ENCODE peak calls at places on chromosomes 7 and 10, in four cellular contexts. One of them, this sample, is unnamed. For H3K4me1, the result is how much of the 10 kb centered on the place peaks cover.

GRCh38 chr10:57692255-57692980 is 575.3 kb downstream of the IPMK start:
- DNase-seq in SK-N-SH: no peak
- DNase-seq in heart right ventricle: peak
- DNase-seq in cardiac muscle cell: peak
- DNase-seq in this sample: no peak

GRCh38 chr7:13903997-13904396 is 85.5 kb downstream of the ETV1 start:
- DNase-seq in SK-N-SH: no peak
- DNase-seq in heart right ventricle: no peak
- DNase-seq in cardiac muscle cell: no peak
- DNase-seq in this sample: no peak

GRCh38 chr10:47181057-47181849 is 118.7 kb upstream of the GDF10 start:
- DNase-seq in SK-N-SH: no peak
- DNase-seq in heart right ventricle: no peak
- DNase-seq in cardiac muscle cell: no peak
- DNase-seq in this sample: no peak

GRCh38 chr7:142754681-142755575 is 5.7 kb downstream of the PRSS1 start:
- DNase-seq in SK-N-SH: no peak
- DNase-seq in heart right ventricle: no peak
- DNase-seq in cardiac muscle cell: no peak
- DNase-seq in this sample: no peak

GRCh38 chr10:80502621-80503583 is 34.8 kb upstream of the SH2D4B start:
- DNase-seq in SK-N-SH: no peak
- DNase-seq in heart right ventricle: no peak
- DNase-seq in cardiac muscle cell: no peak
- DNase-seq in this sample: peak

GRCh38 chr10:96390460-96390864 is 31.7 kb upstream of the OPALIN start:
- DNase-seq in SK-N-SH: no peak
- DNase-seq in heart right ventricle: peak
- DNase-seq in cardiac muscle cell: no peak
- DNase-seq in this sample: no peak

GRCh38 chr7:1716263-1717094 is 46.4 kb downstream of the ELFN1 start:
- DNase-seq in SK-N-SH: peak
- DNase-seq in heart right ventricle: no peak
- DNase-seq in cardiac muscle cell: peak
- DNase-seq in this sample: no peak

GRCh38 chr7:147413243-147413642 is 1177.3 kb upstream of the C7orf33 start:
- DNase-seq in SK-N-SH: no peak
- DNase-seq in heart right ventricle: no peak
- DNase-seq in cardiac muscle cell: no peak
- DNase-seq in this sample: no peak

GRCh38 chr10:99966306-99966705 is 43.4 kb downstream of the DNMBP start:
- DNase-seq in SK-N-SH: peak
- DNase-seq in heart right ventricle: no peak
- DNase-seq in cardiac muscle cell: no peak
- DNase-seq in this sample: no peak

GRCh38 chr7:142584765-142585164 is 164.5 kb upstream of the PRSS1 start:
- DNase-seq in SK-N-SH: no peak
- DNase-seq in heart right ventricle: no peak
- DNase-seq in cardiac muscle cell: no peak
- DNase-seq in this sample: no peak

GRCh38 chr10:107579970-107580369 is 415.5 kb upstream of the SORCS1 start:
- DNase-seq in SK-N-SH: no peak
- DNase-seq in heart right ventricle: no peak
- DNase-seq in cardiac muscle cell: no peak
- DNase-seq in this sample: no peak

DNA sequence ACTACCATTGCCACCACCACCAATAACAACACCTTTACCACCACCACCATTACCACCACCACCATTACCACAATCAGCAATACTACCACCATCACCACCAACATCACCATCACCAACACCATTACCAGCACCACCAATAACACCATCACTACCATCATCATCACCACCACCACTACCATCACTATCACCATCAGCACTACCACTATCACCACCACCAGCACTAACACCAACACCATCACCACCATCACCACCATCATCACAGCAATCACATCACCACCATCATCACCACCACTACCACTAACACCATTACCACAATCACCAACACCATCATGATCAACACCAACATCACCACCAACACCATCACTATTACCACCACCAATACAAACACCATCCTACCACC is 249.5 kb downstream of the GRID1 start:
- DNase-seq in SK-N-SH: no peak
- DNase-seq in heart right ventricle: no peak
- DNase-seq in cardiac muscle cell: no peak
- DNase-seq in this sample: no peak
- H3K4me3 ChIP-seq in SK-N-SH: no peak
- H3K4me3 ChIP-seq in heart right ventricle: no peak
- H3K4me3 ChIP-seq in cardiac muscle cell: no peak
- H3K4me3 ChIP-seq in this sample: no peak

DNA sequence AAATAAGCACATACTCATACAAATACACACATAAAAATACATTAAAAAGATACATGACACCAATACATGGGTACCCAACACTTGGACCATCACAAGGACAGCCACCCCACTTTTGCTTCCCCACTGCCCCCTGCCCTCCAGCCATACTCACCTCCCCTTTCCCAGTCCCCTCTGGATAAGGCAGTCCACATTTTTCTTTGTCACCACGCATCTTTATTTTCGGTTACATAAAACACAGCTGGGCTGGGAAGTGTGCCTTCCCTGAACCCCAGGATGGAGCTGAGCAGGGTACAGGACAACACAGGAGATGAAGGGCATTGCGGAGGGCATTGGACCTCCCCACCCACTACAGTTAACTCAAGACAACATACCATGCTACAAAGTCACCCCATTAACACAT is 1.1 kb upstream of the HOXA3 start:
- DNase-seq in SK-N-SH: peak
- DNase-seq in heart right ventricle: no peak
- DNase-seq in cardiac muscle cell: no peak
- DNase-seq in this sample: no peak
- H3K27ac ChIP-seq in SK-N-SH: no peak
- H3K27ac ChIP-seq in heart right ventricle: no peak
- H3K27ac ChIP-seq in cardiac muscle cell: no peak
- H3K27ac ChIP-seq in this sample: no peak

GRCh38 chr10:130884456-130884855 is 427.1 kb downstream of the TCERG1L start:
- DNase-seq in SK-N-SH: no peak
- DNase-seq in heart right ventricle: no peak
- DNase-seq in cardiac muscle cell: no peak
- DNase-seq in this sample: no peak

GRCh38 chr10:130888493-130888892 is 423.0 kb downstream of the TCERG1L start:
- DNase-seq in SK-N-SH: no peak
- DNase-seq in heart right ventricle: no peak
- DNase-seq in cardiac muscle cell: no peak
- DNase-seq in this sample: no peak

GRCh38 chr10:130878131-130878530 is 433.4 kb downstream of the TCERG1L start:
- DNase-seq in SK-N-SH: no peak
- DNase-seq in heart right ventricle: no peak
- DNase-seq in cardiac muscle cell: no peak
- DNase-seq in this sample: no peak

GRCh38 chr10:130885021-130885655 is 426.4 kb downstream of the TCERG1L start:
- DNase-seq in SK-N-SH: no peak
- DNase-seq in heart right ventricle: no peak
- DNase-seq in cardiac muscle cell: peak
- DNase-seq in this sample: no peak

GRCh38 chr10:130882911-130883310 is 428.6 kb downstream of the TCERG1L start:
- DNase-seq in SK-N-SH: no peak
- DNase-seq in heart right ventricle: no peak
- DNase-seq in cardiac muscle cell: no peak
- DNase-seq in this sample: no peak
- H3K4me1 ChIP-seq in SK-N-SH: under half
- H3K4me1 ChIP-seq in heart right ventricle: under half
- H3K4me1 ChIP-seq in cardiac muscle cell: under half
- H3K4me1 ChIP-seq in this sample: under half

GRCh38 chr7:73424486-73424885 is 9.1 kb upstream of the FZD9 start:
- DNase-seq in SK-N-SH: no peak
- DNase-seq in heart right ventricle: no peak
- DNase-seq in cardiac muscle cell: no peak
- DNase-seq in this sample: no peak

GRCh38 chr7:73427902-73428696 is 5.5 kb upstream of the FZD9 start:
- DNase-seq in SK-N-SH: peak
- DNase-seq in heart right ventricle: no peak
- DNase-seq in cardiac muscle cell: no peak
- DNase-seq in this sample: no peak

GRCh38 chr7:73426016-73426415 is 7.6 kb upstream of the FZD9 start:
- DNase-seq in SK-N-SH: no peak
- DNase-seq in heart right ventricle: no peak
- DNase-seq in cardiac muscle cell: no peak
- DNase-seq in this sample: no peak

GRCh38 chr7:73425356-73425983 is 8.1 kb upstream of the FZD9 start:
- DNase-seq in SK-N-SH: no peak
- DNase-seq in heart right ventricle: no peak
- DNase-seq in cardiac muscle cell: no peak
- DNase-seq in this sample: no peak

GRCh38 chr7:73423519-73424485 is 9.8 kb upstream of the FZD9 start:
- DNase-seq in SK-N-SH: no peak
- DNase-seq in heart right ventricle: peak
- DNase-seq in cardiac muscle cell: no peak
- DNase-seq in this sample: no peak
- H3K4me3 ChIP-seq in SK-N-SH: no peak
- H3K4me3 ChIP-seq in heart right ventricle: peak
- H3K4me3 ChIP-seq in cardiac muscle cell: no peak
- H3K4me3 ChIP-seq in this sample: peak

DNA sequence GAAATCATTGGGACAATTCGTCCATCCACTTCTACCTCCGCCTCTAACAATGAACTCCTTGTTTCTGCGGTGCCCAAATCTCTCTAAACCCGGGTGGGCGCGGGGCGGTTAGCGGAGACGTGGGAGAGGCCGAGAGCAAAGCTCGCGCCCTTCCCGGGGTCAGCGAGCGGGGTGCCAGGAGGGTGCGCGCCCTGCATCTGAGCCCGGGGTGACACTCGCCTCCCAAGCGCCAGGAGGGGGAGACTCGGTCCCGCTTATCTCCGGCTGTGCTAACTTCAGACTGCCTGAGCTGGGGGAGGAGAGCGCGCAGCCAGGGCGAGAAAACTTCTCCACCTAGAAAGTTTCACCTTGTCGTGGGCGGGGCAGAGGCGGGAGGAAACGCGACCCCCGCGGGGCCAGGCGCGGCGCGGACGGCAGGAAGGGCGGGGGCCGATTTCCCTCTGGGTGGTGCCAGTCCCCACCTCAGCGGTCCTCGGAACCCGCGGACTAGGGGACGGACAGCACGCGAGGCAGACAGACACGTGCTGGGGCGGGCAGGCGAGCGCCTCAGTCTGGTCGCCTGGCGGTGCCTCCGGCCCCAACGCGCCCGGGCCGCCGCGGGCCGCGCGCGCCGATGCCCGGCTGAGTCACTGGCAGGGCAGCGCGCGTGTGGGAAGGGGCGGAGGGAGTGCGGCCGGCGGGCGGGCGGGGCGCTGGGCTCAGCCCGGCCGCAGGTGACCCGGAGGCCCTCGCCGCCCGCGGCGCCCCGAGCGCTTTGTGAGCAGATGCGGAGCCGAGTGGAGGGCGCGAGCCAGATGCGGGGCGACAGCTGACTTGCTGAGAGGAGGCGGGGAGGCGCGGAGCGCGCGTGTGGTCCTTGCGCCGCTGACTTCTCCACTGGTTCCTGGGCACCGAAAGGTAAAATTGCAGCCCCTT is at the start of gene MET:
- DNase-seq in SK-N-SH: peak
- DNase-seq in heart right ventricle: peak
- DNase-seq in cardiac muscle cell: peak
- DNase-seq in this sample: peak
- H3K27ac ChIP-seq in SK-N-SH: peak
- H3K27ac ChIP-seq in heart right ventricle: peak
- H3K27ac ChIP-seq in cardiac muscle cell: no peak
- H3K27ac ChIP-seq in this sample: peak

GRCh38 chr7:74181821-74182220 is 7.7 kb downstream of the EIF4H start:
- DNase-seq in SK-N-SH: no peak
- DNase-seq in heart right ventricle: no peak
- DNase-seq in cardiac muscle cell: no peak
- DNase-seq in this sample: no peak

GRCh38 chr7:74176555-74176954 is 2.4 kb downstream of the EIF4H start:
- DNase-seq in SK-N-SH: no peak
- DNase-seq in heart right ventricle: no peak
- DNase-seq in cardiac muscle cell: no peak
- DNase-seq in this sample: no peak

GRCh38 chr7:74179935-74180604 is 5.9 kb downstream of the EIF4H start:
- DNase-seq in SK-N-SH: no peak
- DNase-seq in heart right ventricle: no peak
- DNase-seq in cardiac muscle cell: no peak
- DNase-seq in this sample: no peak

GRCh38 chr7:74180866-74181265 is 6.7 kb downstream of the EIF4H start:
- DNase-seq in SK-N-SH: no peak
- DNase-seq in heart right ventricle: no peak
- DNase-seq in cardiac muscle cell: no peak
- DNase-seq in this sample: no peak

DNA sequence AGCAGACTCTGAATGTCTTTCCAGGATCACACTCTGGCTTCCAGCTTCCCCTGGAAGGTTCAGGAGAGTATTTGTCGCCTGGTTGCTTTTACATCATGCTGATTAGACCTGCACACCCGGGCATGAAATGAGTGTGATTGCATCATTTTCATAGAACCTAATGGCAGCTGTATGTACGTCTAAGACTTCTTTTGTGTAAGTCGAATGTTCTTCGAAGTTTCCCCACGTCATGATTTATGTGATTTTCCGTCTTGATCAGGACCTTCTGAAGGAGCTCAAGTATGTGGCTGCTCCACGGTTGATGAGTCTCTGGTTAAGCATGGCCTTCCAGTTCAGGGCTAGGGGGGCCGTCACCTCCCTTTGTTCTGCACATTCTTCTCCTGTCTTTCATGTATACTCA is 4.5 kb downstream of the EIF4H start:
- DNase-seq in SK-N-SH: no peak
- DNase-seq in heart right ventricle: no peak
- DNase-seq in cardiac muscle cell: no peak
- DNase-seq in this sample: no peak
- H3K4me1 ChIP-seq in SK-N-SH: under half
- H3K4me1 ChIP-seq in heart right ventricle: half or more
- H3K4me1 ChIP-seq in cardiac muscle cell: under half
- H3K4me1 ChIP-seq in this sample: half or more

GRCh38 chr10:68470300-68470699 is 1.5 kb downstream of the DNA2 start:
- DNase-seq in SK-N-SH: peak
- DNase-seq in heart right ventricle: no peak
- DNase-seq in cardiac muscle cell: no peak
- DNase-seq in this sample: no peak
- H3K4me3 ChIP-seq in SK-N-SH: peak
- H3K4me3 ChIP-seq in heart right ventricle: no peak
- H3K4me3 ChIP-seq in cardiac muscle cell: peak
- H3K4me3 ChIP-seq in this sample: no peak

GRCh38 chr7:44134943-44135628 is 6.0 kb downstream of the MYL7 start:
- DNase-seq in SK-N-SH: no peak
- DNase-seq in heart right ventricle: no peak
- DNase-seq in cardiac muscle cell: no peak
- DNase-seq in this sample: no peak
- H3K27ac ChIP-seq in SK-N-SH: no peak
- H3K27ac ChIP-seq in heart right ventricle: peak
- H3K27ac ChIP-seq in cardiac muscle cell: peak
- H3K27ac ChIP-seq in this sample: no peak

This sample was measured in ascending aorta.